ENCODE peak calls at places on chromosomes 4 and X, in eight cellular contexts. Y, Z, O, H, S, N, I and D are unnamed samples.

GRCh38 chr4:40672528-40673522 is 43.2 kb upstream of the RBM47 start:
- DNase-seq in N (no peak), H (no peak), Z (peak; percentile 54), I (no peak), O (peak; percentile 1), Y (no peak), S (peak; percentile 99), D (peak; percentile 62)

GRCh38 chr4:20028694-20029093 is 223.0 kb upstream of the SLIT2 start:
- DNase-seq in O (no peak), H (no peak), Z (no peak), Y (no peak), N (no peak), S (peak; percentile 67), I (no peak), D (no peak)

GRCh38 chrX:13131511-13132137 is 87.2 kb upstream of the FAM9C start:
- DNase-seq in Y (no peak), I (no peak), Z (no peak), O (peak; percentile 27), H (no peak), S (no peak), N (no peak), D (peak; percentile 42)

GRCh38 chrX:85037114-85037513 is 33.4 kb downstream of the APOOL start:
- DNase-seq in Y (no peak), Z (no peak), N (no peak), H (no peak), S (no peak), I (no peak), O (no peak), D (no peak)

GRCh38 chrX:11540532-11541377 is 125.0 kb downstream of the ARHGAP6 start:
- DNase-seq in N (no peak), I (no peak), O (no peak), H (no peak), Y (peak; percentile 56), S (no peak), Z (no peak), D (peak; percentile 39)

GRCh38 chr4:128424524-128425195 is 137.0 kb upstream of the PGRMC2 start:
- DNase-seq in Y (no peak), H (no peak), S (no peak), N (no peak), Z (peak; percentile 8), I (no peak), O (no peak), D (no peak)

GRCh38 chr4:176631611-176632010 is 161.1 kb downstream of the VEGFC start:
- DNase-seq in S (no peak), O (no peak), N (no peak), H (no peak), I (no peak), Z (no peak), Y (no peak), D (no peak)

GRCh38 chr4:3375688-3376087 is 66.1 kb upstream of the HGFAC start:
- DNase-seq in Z (peak; percentile 25), H (no peak), O (no peak), S (peak; percentile 83), I (no peak), N (no peak), Y (no peak), D (peak; percentile 42)

GRCh38 chr4:142372570-142373300 is 473.4 kb downstream of the INPP4B start:
- DNase-seq in Y (no peak), N (no peak), O (no peak), H (no peak), I (no peak), Z (no peak), S (no peak), D (no peak)

GRCh38 chrX:110162131-110162530 is 155.8 kb downstream of the AMMECR1 start:
- DNase-seq in Z (no peak), H (no peak), N (no peak), I (no peak), S (no peak), O (no peak), Y (no peak), D (no peak)

GRCh38 chr4:30828290-30828926 is 108.2 kb downstream of the PCDH7 start:
- DNase-seq in O (no peak), I (no peak), N (no peak), S (peak; percentile 67), Z (no peak), H (no peak), Y (no peak), D (no peak)

GRCh38 chrX:130654409-130654970 is 248.5 kb downstream of the ENOX2 start:
- DNase-seq in Y (no peak), H (no peak), S (peak; percentile 9), N (no peak), Z (no peak), I (no peak), O (no peak), D (no peak)

GRCh38 chrX:72373136-72373535 is 67.4 kb upstream of the CITED1 start:
- DNase-seq in O (no peak), N (no peak), S (no peak), Y (no peak), I (no peak), Z (no peak), H (no peak), D (no peak)

GRCh38 chr4:107755841-107756356 is 35.9 kb upstream of the PAPSS1 start:
- DNase-seq in Y (peak; percentile 13), N (no peak), I (no peak), H (no peak), O (no peak), Z (peak; percentile 52), S (peak; percentile 12), D (no peak)

GRCh38 chr4:76470064-76470463 is 35.0 kb downstream of the SHROOM3 start:
- DNase-seq in O (no peak), N (no peak), Z (no peak), S (no peak), I (no peak), Y (no peak), H (no peak), D (no peak)

GRCh38 chr4:107855723-107856122 is 31.0 kb downstream of the SGMS2 start:
- DNase-seq in H (no peak), S (no peak), O (no peak), N (no peak), Z (no peak), I (no peak), Y (no peak), D (no peak)